ENCODE peak calls at places on chromosomes 11 and 22, in nine cellular contexts. F is fibroblast of mammary gland, K is fibroblast of lung, Y is GM13977, U is right lobe of liver, W is suprapubic skin, X is mammary epithelial cell, I is prostate gland, V is tibial artery. Z is an unnamed sample.
A peak's percentile ranks its signal among the peaks of the same experiment; 100 is the strongest.

GRCh38 chr11:80616070-80616800 is 1175.4 kb upstream of the TENM4 start:
- DNase-seq in F (no peak), K (no peak), Y (no peak), U (no peak), W (no peak), X (no peak), I (no peak), V (no peak), Z (no peak)

GRCh38 chr11:63802637-63803414 is 10.4 kb upstream of the SPINDOC start:
- DNase-seq in F (peak; percentile 83), K (peak; percentile 61), Y (no peak), U (no peak), W (no peak), X (peak; percentile 76), I (no peak), V (no peak), Z (no peak)

GRCh38 chr11:725624-726202 is 19.7 kb downstream of the EPS8L2 start:
- DNase-seq in F (no peak), K (no peak), Y (peak; percentile 65), U (no peak), W (no peak), X (no peak), I (no peak), V (no peak), Z (peak; percentile 73)

GRCh38 chr11:19196458-19196857 is 5.3 kb downstream of the CSRP3 start:
- DNase-seq in F (no peak), K (no peak), Y (no peak), U (no peak), W (no peak), X (no peak), I (no peak), V (no peak), Z (no peak)

GRCh38 chr11:9838229-9838628 is 174.4 kb downstream of the SWAP70 start:
- DNase-seq in F (peak; percentile 65), K (peak; percentile 49), Y (no peak), U (no peak), W (no peak), X (no peak), I (no peak), V (no peak), Z (no peak)

GRCh38 chr11:133941546-133941945 is 15.2 kb downstream of the IGSF9B start:
- DNase-seq in F (no peak), K (no peak), Y (no peak), U (no peak), W (no peak), X (no peak), I (no peak), V (no peak), Z (no peak)

GRCh38 chr11:130882138-130882551 is 34.1 kb downstream of the SNX19 start:
- DNase-seq in F (no peak), K (no peak), Y (no peak), U (no peak), W (no peak), X (no peak), I (no peak), V (peak; percentile 74), Z (no peak)

GRCh38 chr11:70418130-70418529 is 19.8 kb downstream of the CTTN start:
- DNase-seq in F (no peak), K (no peak), Y (no peak), U (no peak), W (no peak), X (no peak), I (no peak), V (no peak), Z (no peak)

GRCh38 chr11:2304156-2305139 is 2.6 kb downstream of the TSPAN32 start:
- DNase-seq in F (no peak), K (no peak), Y (no peak), U (no peak), W (no peak), X (no peak), I (no peak), V (no peak), Z (no peak)

GRCh38 chr22:40533712-40534378 is 102.7 kb downstream of the MRTFA start:
- DNase-seq in F (peak; percentile 85), K (peak; percentile 72), Y (peak; percentile 82), U (no peak), W (no peak), X (peak; percentile 75), I (no peak), V (no peak), Z (peak; percentile 81)

GRCh38 chr11:10204021-10204420 is 90.0 kb downstream of the SBF2 start:
- DNase-seq in F (no peak), K (peak; percentile 11), Y (no peak), U (no peak), W (no peak), X (no peak), I (no peak), V (no peak), Z (no peak)

GRCh38 chr11:95734009-95734572 is 55.5 kb downstream of the FAM76B start:
- DNase-seq in F (no peak), K (no peak), Y (no peak), U (no peak), W (no peak), X (no peak), I (no peak), V (no peak), Z (no peak)

GRCh38 chr11:95736268-95737208 is 53.0 kb downstream of the FAM76B start:
- DNase-seq in F (peak; percentile 47), K (no peak), Y (no peak), U (no peak), W (no peak), X (no peak), I (no peak), V (no peak), Z (no peak)

GRCh38 chr11:95739526-95739925 is 50.1 kb downstream of the FAM76B start:
- DNase-seq in F (no peak), K (no peak), Y (no peak), U (no peak), W (no peak), X (no peak), I (no peak), V (no peak), Z (no peak)

GRCh38 chr11:95739108-95739507 is 50.5 kb downstream of the FAM76B start:
- DNase-seq in F (no peak), K (no peak), Y (no peak), U (no peak), W (no peak), X (no peak), I (no peak), V (no peak), Z (no peak)
- TF ChIP-seq CTCF in F (peak; percentile 26), K (no peak), Y (peak; percentile 27), U (no peak), W (no peak), X (peak; percentile 2), I (no peak), V (no peak), Z (peak; percentile 10)

GRCh38 chr11:21927628-21928027 is 265.3 kb upstream of the ANO5 start:
- DNase-seq in F (no peak), K (no peak), Y (no peak), U (no peak), W (no peak), X (no peak), I (no peak), V (no peak), Z (no peak)

GRCh38 chr11:21928834-21929233 is 264.1 kb upstream of the ANO5 start:
- DNase-seq in F (no peak), K (no peak), Y (no peak), U (no peak), W (no peak), X (no peak), I (no peak), V (no peak), Z (no peak)

GRCh38 chr11:21931436-21932101 is 261.3 kb upstream of the ANO5 start:
- DNase-seq in F (no peak), K (no peak), Y (no peak), U (no peak), W (no peak), X (no peak), I (no peak), V (no peak), Z (no peak)

GRCh38 chr11:21933095-21933494 is 259.8 kb upstream of the ANO5 start:
- DNase-seq in F (no peak), K (no peak), Y (no peak), U (no peak), W (no peak), X (no peak), I (no peak), V (no peak), Z (peak; percentile 6)
- TF ChIP-seq CTCF in F (peak; percentile 29), K (no peak), Y (peak; percentile 43), U (peak; percentile 66), W (no peak), X (peak; percentile 29), I (peak; percentile 17), V (no peak), Z (no peak)

GRCh38 chr11:118233377-118233776 is 8.6 kb upstream of the JAML start:
- DNase-seq in F (no peak), K (no peak), Y (no peak), U (no peak), W (no peak), X (no peak), I (no peak), V (no peak), Z (no peak)
- TF ChIP-seq CTCF in F (no peak), K (no peak), Y (no peak), U (no peak), W (no peak), X (no peak), I (no peak), V (no peak), Z (no peak)

GRCh38 chr22:34950480-34950879 is 115.5 kb upstream of the ISX start:
- DNase-seq in F (no peak), K (no peak), Y (no peak), U (no peak), W (no peak), X (no peak), I (peak; percentile 25), V (no peak), Z (no peak)
- TF ChIP-seq CTCF in F (no peak), K (no peak), Y (no peak), U (no peak), W (no peak), X (no peak), I (no peak), V (no peak), Z (no peak)

Z was measured in GM20000.